ENCODE peak calls at places on chromosomes 1 and 21, in ten cellular contexts. F is left lung, O is IMR-90, M is HCT116, V is cardiac muscle cell, J is A549, G is colonic mucosa, S is choroid plexus epithelial cell, B is ascending aorta, W is AG04450. N is an unnamed sample.

GRCh38 chr1:234186037-234186688 is 187.1 kb upstream of the COA6 start:
- DNase-seq in F (no peak), M (peak), V (peak), O (peak), S (peak), B (no peak), J (peak), G (no peak), W (no peak), N (no peak)

GRCh38 chr1:28028873-28029654 is 59.3 kb downstream of the EYA3 start:
- DNase-seq in J (no peak), S (peak), F (no peak), O (peak), W (no peak), V (peak), G (no peak), M (no peak), B (no peak), N (peak)

GRCh38 chr1:81179239-81179638 is 621.5 kb upstream of the ADGRL2 start:
- DNase-seq in B (no peak), V (peak), S (peak), G (no peak), W (peak), F (no peak), J (peak), O (peak), M (peak), N (peak)

GRCh38 chr1:175210744-175211143 is 18.2 kb upstream of the KIAA0040 start:
- DNase-seq in O (no peak), J (no peak), V (no peak), F (no peak), S (no peak), W (no peak), G (no peak), M (no peak), B (no peak), N (no peak)

GRCh38 chr1:1482856-1483255 is 11.3 kb downstream of the ATAD3B start:
- DNase-seq in F (no peak), B (no peak), G (no peak), J (no peak), O (no peak), W (no peak), S (no peak), M (no peak), V (no peak), N (no peak)

GRCh38 chr1:231286603-231287002 is 45.6 kb downstream of the GNPAT start:
- DNase-seq in F (no peak), G (no peak), O (no peak), S (no peak), J (no peak), V (no peak), W (no peak), M (no peak), B (no peak), N (no peak)

GRCh38 chr1:71521655-71522264 is 440.9 kb upstream of the ZRANB2 start:
- DNase-seq in J (no peak), F (no peak), M (no peak), O (peak), S (peak), B (no peak), W (peak), V (peak), G (peak), N (peak)

GRCh38 chr1:165355977-165356811 is at the start of gene LMX1A:
- DNase-seq in O (no peak), G (peak), W (no peak), B (no peak), J (peak), V (peak), F (peak), S (no peak), M (no peak), N (no peak)

GRCh38 chr1:58933599-58933926 is 149.7 kb upstream of the JUN start:
- DNase-seq in J (no peak), B (no peak), W (no peak), V (peak), F (no peak), M (no peak), S (peak), O (peak), G (no peak), N (peak)

GRCh38 chr1:179803916-179804315 is 60.8 kb downstream of the FAM163A start:
- DNase-seq in S (no peak), G (no peak), M (no peak), J (no peak), W (no peak), B (no peak), F (no peak), V (peak), O (no peak), N (peak)

GRCh38 chr1:179805291-179806195 is 62.5 kb downstream of the FAM163A start:
- DNase-seq in V (peak), B (no peak), W (no peak), M (no peak), O (no peak), S (peak), G (no peak), J (no peak), F (no peak), N (no peak)

GRCh38 chr1:179798213-179798863 is 55.2 kb downstream of the FAM163A start:
- DNase-seq in J (no peak), G (no peak), S (no peak), M (no peak), V (no peak), O (no peak), F (no peak), B (no peak), W (no peak), N (no peak)

GRCh38 chr1:179798864-179799516 is 55.9 kb downstream of the FAM163A start:
- DNase-seq in F (no peak), S (no peak), O (no peak), B (no peak), M (no peak), G (no peak), W (no peak), V (no peak), J (no peak), N (no peak)

DNA sequence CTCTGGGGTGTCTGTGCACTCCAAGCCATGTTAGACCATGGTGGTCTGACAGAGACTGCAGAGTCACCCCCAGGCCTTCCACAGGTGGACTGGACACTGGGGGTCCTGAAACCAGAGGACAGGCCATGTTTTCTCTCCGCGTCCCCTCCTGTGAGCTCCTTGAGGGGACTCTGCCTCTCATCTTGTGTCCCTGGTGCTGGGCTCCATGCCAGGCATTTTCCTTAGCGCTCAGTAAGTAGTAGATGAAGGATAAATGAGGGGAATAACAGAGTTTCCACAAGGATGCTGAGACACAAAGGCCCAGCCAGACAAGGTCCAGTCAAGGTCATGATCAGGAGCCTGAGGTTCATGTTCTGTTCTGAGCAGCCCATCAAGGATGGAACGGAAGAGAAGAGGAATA is 57.4 kb downstream of the FAM163A start:
- DNase-seq in M (no peak), S (no peak), W (no peak), J (no peak), O (no peak), F (no peak), B (no peak), G (no peak), V (no peak), N (no peak)
- TF ChIP-seq CTCF in M (no peak), S (no peak), W (no peak), J (no peak), O (no peak), F (no peak), B (no peak), G (no peak), V (no peak), N (no peak)

GRCh38 chr1:6447016-6447817 is 18.8 kb downstream of the TNFRSF25 start:
- DNase-seq in G (no peak), V (no peak), F (peak), B (no peak), W (no peak), M (no peak), S (no peak), O (no peak), J (no peak), N (no peak)

GRCh38 chr1:6450005-6450450 is 15.9 kb downstream of the TNFRSF25 start:
- DNase-seq in B (no peak), W (no peak), O (no peak), S (no peak), G (no peak), M (no peak), J (no peak), F (no peak), V (no peak), N (no peak)

GRCh38 chr1:6448749-6449631 is 17.0 kb downstream of the TNFRSF25 start:
- DNase-seq in G (no peak), J (no peak), F (peak), M (no peak), W (no peak), V (peak), O (no peak), B (no peak), S (no peak), N (no peak)

GRCh38 chr1:6446665-6447015 is 19.3 kb downstream of the TNFRSF25 start:
- DNase-seq in M (no peak), G (no peak), F (no peak), B (no peak), V (no peak), J (no peak), S (no peak), O (no peak), W (no peak), N (no peak)

DNA sequence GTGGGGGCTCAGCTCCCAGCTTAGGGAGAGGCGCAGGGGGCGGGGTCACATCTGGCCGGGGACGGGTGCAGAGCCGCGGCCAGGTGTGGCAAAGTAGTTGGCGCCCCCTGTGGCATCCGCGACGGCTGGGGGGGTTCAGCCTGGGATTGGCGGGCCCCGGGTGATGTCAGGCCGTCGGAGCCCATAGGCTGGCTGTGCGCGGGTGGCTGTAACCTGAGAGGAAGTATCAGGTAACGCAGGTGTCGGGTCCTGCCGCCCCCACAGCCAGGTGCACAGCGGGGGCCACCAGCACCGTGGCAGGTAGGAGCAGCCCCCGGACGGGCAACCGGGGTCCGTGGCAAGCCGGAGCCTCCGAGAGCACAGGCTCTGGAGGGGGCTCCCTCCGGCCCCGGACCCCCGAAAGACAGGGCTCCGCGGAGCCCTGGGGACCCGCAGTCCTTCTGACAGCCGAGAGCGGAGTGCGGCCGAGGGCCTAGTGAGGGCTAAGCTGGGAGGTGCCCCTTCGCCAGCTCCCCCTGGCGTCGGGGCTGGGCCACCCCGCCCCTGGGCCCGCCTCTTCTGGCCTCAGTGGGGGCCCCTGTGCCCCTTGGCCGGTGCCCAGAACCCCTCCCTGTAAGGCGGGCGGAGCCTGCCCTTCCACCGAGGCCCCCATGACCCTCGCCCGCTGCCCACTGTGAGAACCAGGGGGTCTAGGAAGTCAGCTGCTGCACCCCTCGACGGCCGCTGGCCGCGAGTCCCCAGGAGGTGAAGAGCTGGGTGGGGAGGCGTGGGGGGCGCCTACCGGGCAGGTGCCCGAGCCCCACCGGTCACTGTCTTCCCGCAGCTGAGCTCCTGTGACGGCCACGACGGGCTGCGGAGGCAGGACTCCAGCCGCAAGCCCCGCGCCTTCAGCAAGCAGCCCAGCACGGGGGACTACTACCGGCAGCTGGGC is 17.9 kb downstream of the TNFRSF25 start:
- DNase-seq in O (no peak), F (peak), B (no peak), M (peak), W (no peak), G (peak), J (no peak), S (no peak), V (no peak), N (no peak)
- TF ChIP-seq CTCF in O (no peak), F (no peak), B (no peak), M (no peak), W (peak), G (no peak), J (no peak), S (no peak), V (peak), N (no peak)

GRCh38 chr1:160578175-160578693 is 1.1 kb downstream of the CD84 start:
- DNase-seq in F (no peak), O (no peak), J (no peak), V (no peak), B (no peak), M (no peak), W (no peak), G (no peak), S (no peak), N (no peak)
- TF ChIP-seq CTCF in F (no peak), O (no peak), J (no peak), V (no peak), B (no peak), M (no peak), W (no peak), G (no peak), S (no peak), N (no peak)

GRCh38 chr1:10621906-10622305 is 147.2 kb downstream of the PEX14 start:
- DNase-seq in S (no peak), O (no peak), V (no peak), J (no peak), W (no peak), M (no peak), G (no peak), F (no peak), B (no peak), N (no peak)
- TF ChIP-seq CTCF in S (no peak), O (no peak), V (no peak), J (no peak), W (no peak), M (no peak), G (no peak), F (no peak), B (no peak), N (no peak)

DNA sequence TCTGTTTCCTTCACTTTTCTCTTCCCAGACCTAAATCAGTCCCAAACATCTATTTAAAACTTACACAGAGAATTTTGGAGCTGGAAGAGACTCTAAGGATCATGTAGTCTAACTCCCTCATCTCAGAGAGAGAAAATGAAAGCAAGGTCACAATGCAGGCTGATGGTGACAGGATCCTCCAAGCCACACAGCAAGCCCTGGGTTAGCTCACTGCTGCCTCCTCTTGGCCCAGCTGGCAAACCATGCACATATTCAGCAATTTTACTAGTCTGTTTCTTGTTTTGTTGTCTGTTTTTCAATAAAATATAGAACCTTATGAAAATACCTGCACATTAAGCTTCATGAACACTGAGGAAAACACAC is 27.7 kb upstream of the LY9 start:
- DNase-seq in W (no peak), S (peak), M (no peak), V (peak), B (no peak), J (no peak), G (peak), O (no peak), F (peak), N (peak)
- TF ChIP-seq CTCF in W (peak), S (peak), M (peak), V (peak), B (peak), J (peak), G (peak), O (peak), F (peak), N (peak)

DNA sequence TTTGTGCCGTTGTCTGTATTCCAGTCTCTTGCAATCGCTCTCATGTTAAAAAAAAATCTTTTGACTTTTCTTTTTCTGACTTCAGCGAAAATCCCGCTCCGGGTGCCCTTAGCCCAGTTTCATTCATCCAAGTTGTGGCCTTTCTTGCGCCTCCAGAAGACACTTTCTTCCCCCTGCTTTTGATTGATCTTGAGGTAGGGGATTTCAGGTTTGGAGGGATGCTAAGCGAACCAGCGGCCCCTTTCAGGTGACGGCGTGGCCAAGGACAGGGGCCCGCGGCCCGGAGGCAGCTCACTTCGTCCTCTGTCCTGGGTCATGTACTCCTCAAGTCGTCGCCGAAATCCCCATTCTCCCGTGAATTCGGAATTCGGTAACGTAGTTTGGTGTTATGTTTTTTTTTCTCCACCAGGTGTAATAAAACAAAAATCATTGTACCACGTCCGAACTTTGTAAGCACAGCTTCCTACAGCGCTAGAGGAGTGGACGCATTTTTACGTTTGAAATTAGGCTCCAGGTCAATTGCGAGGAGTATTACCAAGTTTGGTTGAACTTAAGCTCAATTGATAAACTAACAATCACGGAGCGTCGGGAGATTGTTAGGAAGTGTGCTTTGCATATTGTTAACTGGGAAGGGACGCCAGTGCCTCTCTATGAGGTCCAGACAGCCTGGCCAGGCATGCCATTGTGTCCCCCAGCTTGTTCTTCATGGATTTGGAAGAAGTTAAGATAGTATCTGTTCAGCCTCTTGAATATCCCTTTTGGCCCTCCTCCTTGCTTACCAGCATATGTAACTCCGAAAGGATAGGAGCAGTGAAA is 1.1 kb downstream of the MRPS6 start:
- DNase-seq in G (peak), B (no peak), S (no peak), M (no peak), W (no peak), O (no peak), J (no peak), V (peak), F (no peak), N (peak)
- TF ChIP-seq CTCF in G (no peak), B (no peak), S (no peak), M (no peak), W (no peak), O (no peak), J (no peak), V (no peak), F (no peak), N (no peak)

GRCh38 chr1:24092979-24093378 is 19.0 kb downstream of the MYOM3 start:
- DNase-seq in W (no peak), G (no peak), F (no peak), J (no peak), S (no peak), V (no peak), M (no peak), B (no peak), O (no peak), N (no peak)
- TF ChIP-seq CTCF in W (no peak), G (no peak), F (no peak), J (no peak), S (no peak), V (no peak), M (no peak), B (no peak), O (no peak), N (no peak)

DNA sequence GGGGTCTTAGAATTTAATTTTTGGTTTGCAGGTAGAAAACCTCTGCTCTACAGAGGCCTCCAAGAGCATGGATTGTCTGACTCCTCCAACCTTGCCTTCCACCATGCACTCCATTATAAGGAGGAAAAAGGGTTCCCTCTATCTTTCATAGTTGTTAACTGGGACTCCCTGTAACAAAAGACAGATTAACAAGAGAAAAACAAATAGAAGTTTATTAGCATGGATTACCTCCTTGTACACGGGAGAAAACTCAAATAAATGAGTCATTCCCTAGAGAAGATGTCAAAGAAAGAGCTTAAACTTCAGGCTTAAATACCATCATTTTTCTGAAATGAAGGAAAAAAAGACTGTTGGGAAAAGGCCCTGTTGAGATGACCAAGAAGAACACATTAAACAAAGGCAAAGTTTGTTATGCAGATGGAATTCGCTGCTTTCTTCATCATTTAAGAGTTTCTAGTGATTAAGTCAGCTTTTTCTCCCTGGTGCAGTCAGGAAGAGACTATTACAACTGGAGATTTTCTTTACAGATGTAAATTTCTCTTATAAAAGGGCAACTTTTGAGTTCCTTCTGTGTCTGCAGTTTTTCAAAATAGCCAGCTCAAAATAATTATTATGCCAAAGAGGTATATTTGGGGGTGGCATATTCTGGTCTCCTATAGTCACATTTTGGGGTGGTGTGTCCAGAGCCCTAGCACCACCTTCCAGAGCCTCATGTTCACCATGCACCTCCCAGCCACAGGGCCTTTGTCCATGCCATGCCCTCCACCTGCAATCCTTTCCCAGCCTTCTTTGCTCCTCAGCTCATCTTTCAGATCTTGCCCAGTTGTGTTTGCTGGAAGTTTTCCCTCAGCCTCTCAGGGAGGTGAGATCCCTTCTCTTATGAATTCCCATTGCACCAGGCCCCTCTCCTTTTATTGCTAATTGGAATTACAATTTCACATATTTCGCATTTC is 63.1 kb upstream of the KLHDC7A start:
- DNase-seq in B (no peak), G (no peak), V (no peak), F (no peak), S (no peak), J (no peak), M (no peak), W (no peak), O (no peak), N (no peak)
- TF ChIP-seq CTCF in B (no peak), G (no peak), V (no peak), F (no peak), S (no peak), J (no peak), M (no peak), W (no peak), O (no peak), N (no peak)

GRCh38 chr21:18387994-18388393 is 15.6 kb downstream of the TMPRSS15 start:
- DNase-seq in S (no peak), W (no peak), B (no peak), V (no peak), F (no peak), O (no peak), M (no peak), J (no peak), G (no peak), N (no peak)

GRCh38 chr21:18382141-18382540 is 21.4 kb downstream of the TMPRSS15 start:
- DNase-seq in J (no peak), V (no peak), M (no peak), G (no peak), S (no peak), O (no peak), B (no peak), F (no peak), W (no peak), N (no peak)

DNA sequence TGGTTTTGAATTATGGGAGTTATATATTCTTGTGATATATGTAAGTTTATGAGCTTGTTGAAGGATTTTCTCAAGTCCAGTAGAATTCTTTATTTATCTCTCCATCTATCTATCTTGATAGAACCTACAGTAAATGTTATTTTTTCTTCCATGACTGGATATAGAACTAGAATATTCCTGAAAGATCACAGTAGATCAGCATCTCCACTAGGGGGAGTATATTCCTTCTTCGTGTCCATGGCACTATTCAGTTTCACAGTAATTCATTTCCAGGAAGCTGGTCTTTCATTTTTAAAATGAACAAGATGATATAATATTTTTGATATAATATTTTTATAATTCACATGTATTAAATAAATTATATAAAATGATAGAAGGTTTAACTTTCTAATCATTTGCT is 18.8 kb downstream of the TMPRSS15 start:
- DNase-seq in O (no peak), J (no peak), F (no peak), V (no peak), B (no peak), G (no peak), M (no peak), W (no peak), S (peak), N (peak)
- TF ChIP-seq CTCF in O (no peak), J (no peak), F (peak), V (peak), B (peak), G (peak), M (no peak), W (no peak), S (peak), N (peak)

N was measured in fibroblast of pulmonary artery.